ENCODE peak calls at places on chromosomes 16 and 17, in five cellular contexts. One of them, this sample, is unnamed.

GRCh38 chr17:5789443-5789842 is 205.1 kb upstream of the NLRP1 start:
- DNase-seq in sigmoid colon: no peak
- DNase-seq in stomach: no peak
- DNase-seq in suprapubic skin: peak; percentile 31
- DNase-seq in SK-N-SH: no peak
- DNase-seq in this sample: no peak

GRCh38 chr17:38750044-38750311 is 1.8 kb upstream of the PCGF2 start:
- DNase-seq in suprapubic skin: no peak
- DNase-seq in stomach: no peak
- DNase-seq in SK-N-SH: no peak
- DNase-seq in sigmoid colon: no peak
- DNase-seq in this sample: no peak

GRCh38 chr17:60102632-60103047 is 23.9 kb upstream of the HEATR6 start:
- DNase-seq in stomach: no peak
- DNase-seq in SK-N-SH: no peak
- DNase-seq in suprapubic skin: no peak
- DNase-seq in sigmoid colon: no peak
- DNase-seq in this sample: peak; percentile 37

GRCh38 chr17:1792495-1793446 is 30.9 kb downstream of the SERPINF1 start:
- DNase-seq in stomach: no peak
- DNase-seq in SK-N-SH: peak; percentile 77
- DNase-seq in suprapubic skin: no peak
- DNase-seq in sigmoid colon: no peak
- DNase-seq in this sample: no peak

GRCh38 chr16:67504190-67505021 is 21.1 kb upstream of the AGRP start:
- DNase-seq in suprapubic skin: no peak
- DNase-seq in sigmoid colon: peak; percentile 80
- DNase-seq in SK-N-SH: no peak
- DNase-seq in stomach: no peak
- DNase-seq in this sample: peak; percentile 68

GRCh38 chr17:45394913-45395568 is 37.6 kb downstream of the ARHGAP27 start:
- DNase-seq in suprapubic skin: peak; percentile 86
- DNase-seq in stomach: peak; percentile 63
- DNase-seq in SK-N-SH: peak; percentile 95
- DNase-seq in sigmoid colon: peak; percentile 83
- DNase-seq in this sample: peak; percentile 65

GRCh38 chr17:39229274-39229913 is 3.6 kb upstream of the STAC2 start:
- DNase-seq in sigmoid colon: no peak
- DNase-seq in SK-N-SH: no peak
- DNase-seq in suprapubic skin: no peak
- DNase-seq in stomach: no peak
- DNase-seq in this sample: no peak

GRCh38 chr16:66223176-66223780 is 143.2 kb upstream of the CDH5 start:
- DNase-seq in suprapubic skin: peak; percentile 65
- DNase-seq in SK-N-SH: no peak
- DNase-seq in stomach: no peak
- DNase-seq in sigmoid colon: peak; percentile 22
- DNase-seq in this sample: no peak

GRCh38 chr17:34980681-34981537 is 597 bp downstream of the LIG3 start:
- DNase-seq in SK-N-SH: peak; percentile 95
- DNase-seq in suprapubic skin: peak; percentile 89
- DNase-seq in stomach: peak; percentile 74
- DNase-seq in sigmoid colon: peak; percentile 91
- DNase-seq in this sample: peak; percentile 78

GRCh38 chr17:63399856-63400255 is 46.2 kb downstream of the CYB561 start:
- DNase-seq in suprapubic skin: peak; percentile 78
- DNase-seq in SK-N-SH: peak; percentile 54
- DNase-seq in sigmoid colon: peak; percentile 91
- DNase-seq in stomach: peak; percentile 40
- DNase-seq in this sample: peak; percentile 40

DNA sequence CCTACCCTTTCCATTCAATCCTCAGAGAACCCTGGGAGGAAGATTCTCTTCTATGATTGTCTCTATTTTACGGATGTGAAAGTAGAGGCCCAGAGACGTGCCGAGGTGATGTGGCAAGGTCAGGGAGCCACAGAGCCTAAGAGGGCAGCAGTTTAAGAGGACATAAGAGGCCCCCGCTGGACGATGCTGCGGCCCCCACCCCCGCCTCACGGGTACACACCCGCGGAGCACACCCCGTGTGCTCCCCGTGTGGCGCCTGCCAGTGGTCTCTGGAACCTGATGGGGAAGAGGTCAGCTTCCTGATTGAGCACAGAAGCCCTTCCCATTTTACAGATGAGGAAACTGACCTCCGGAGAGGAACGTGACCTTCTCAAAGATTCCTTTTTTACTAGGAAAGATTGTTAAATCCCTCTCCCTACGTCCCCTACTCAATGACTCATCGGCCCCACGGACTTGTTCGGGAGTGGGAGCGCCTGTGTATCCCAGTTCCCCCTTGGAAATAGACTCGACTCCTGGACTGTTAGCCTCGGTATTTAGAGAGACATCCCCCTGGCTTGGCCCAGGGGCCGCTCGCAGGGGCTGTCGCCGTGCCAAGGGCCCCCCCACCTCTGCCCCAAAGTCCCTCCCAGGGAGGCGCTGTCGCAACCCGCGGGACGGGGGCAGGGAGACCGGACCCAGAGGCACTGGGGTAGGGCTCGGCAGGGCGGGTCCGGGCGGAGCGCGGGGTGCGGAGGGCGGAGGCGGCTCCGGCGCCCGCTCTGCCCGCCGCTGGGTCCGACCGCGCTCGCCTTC is at the start of gene ABCC3:
- DNase-seq in SK-N-SH: peak; percentile 90
- DNase-seq in sigmoid colon: no peak
- DNase-seq in stomach: peak; percentile 75
- DNase-seq in suprapubic skin: no peak
- DNase-seq in this sample: peak; percentile 85
- TF ChIP-seq CTCF in SK-N-SH: no peak
- TF ChIP-seq CTCF in sigmoid colon: no peak
- TF ChIP-seq CTCF in stomach: no peak
- TF ChIP-seq CTCF in suprapubic skin: no peak
- TF ChIP-seq CTCF in this sample: no peak

DNA sequence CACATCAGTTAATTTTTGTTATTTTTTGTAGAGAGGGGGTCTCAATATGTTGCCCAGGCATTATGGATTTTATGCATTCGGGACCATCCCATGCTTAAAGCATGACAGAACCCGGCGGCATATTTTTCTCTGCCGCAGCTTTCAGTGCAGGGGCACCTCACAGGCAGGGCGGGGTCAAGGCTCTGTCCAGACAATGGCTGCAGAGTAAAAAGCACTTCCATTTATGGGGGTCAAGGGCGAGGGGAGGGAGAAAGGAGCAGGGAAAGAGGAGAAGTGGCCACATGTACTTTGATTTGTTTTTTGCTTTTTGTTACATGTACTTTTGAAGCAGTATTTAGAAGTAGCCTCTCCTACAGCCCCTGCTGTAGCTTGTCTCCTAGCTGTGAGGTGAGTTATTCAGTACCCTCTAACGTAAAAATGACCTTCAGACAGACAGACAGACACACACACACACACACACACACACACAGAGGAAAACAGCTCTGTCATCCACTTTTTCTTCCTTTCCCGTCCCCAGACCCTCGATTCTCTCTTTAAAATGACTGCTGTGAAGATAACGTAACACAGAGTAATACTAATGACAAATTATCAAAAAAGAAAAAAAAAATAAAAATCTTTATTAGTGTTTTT is 875 bp upstream of the SCPEP1 start:
- DNase-seq in suprapubic skin: no peak
- DNase-seq in stomach: no peak
- DNase-seq in sigmoid colon: no peak
- DNase-seq in SK-N-SH: no peak
- DNase-seq in this sample: no peak
- TF ChIP-seq POLR2AphosphoS5 in suprapubic skin: no peak
- TF ChIP-seq POLR2AphosphoS5 in stomach: no peak
- TF ChIP-seq POLR2AphosphoS5 in sigmoid colon: no peak
- TF ChIP-seq POLR2AphosphoS5 in SK-N-SH: no peak
- TF ChIP-seq POLR2AphosphoS5 in this sample: no peak

GRCh38 chr16:22300427-22301071 is 3.3 kb downstream of the POLR3E start:
- DNase-seq in stomach: peak; percentile 64
- DNase-seq in suprapubic skin: no peak
- DNase-seq in sigmoid colon: peak; percentile 76
- DNase-seq in SK-N-SH: peak; percentile 76
- DNase-seq in this sample: peak; percentile 66

GRCh38 chr16:22299036-22299435 is 1.8 kb downstream of the POLR3E start:
- DNase-seq in suprapubic skin: no peak
- DNase-seq in SK-N-SH: no peak
- DNase-seq in stomach: no peak
- DNase-seq in sigmoid colon: no peak
- DNase-seq in this sample: no peak

GRCh38 chr16:22296225-22297113 is 740 bp upstream of the POLR3E start:
- DNase-seq in suprapubic skin: no peak
- DNase-seq in sigmoid colon: peak; percentile 64
- DNase-seq in SK-N-SH: no peak
- DNase-seq in stomach: no peak
- DNase-seq in this sample: no peak

GRCh38 chr16:22297871-22298733 is 893 bp downstream of the POLR3E start:
- DNase-seq in suprapubic skin: no peak
- DNase-seq in sigmoid colon: peak; percentile 85
- DNase-seq in SK-N-SH: peak; percentile 79
- DNase-seq in stomach: peak; percentile 50
- DNase-seq in this sample: peak; percentile 64

GRCh38 chr16:22297114-22297870 is at the start of gene POLR3E:
- DNase-seq in SK-N-SH: peak; percentile 96
- DNase-seq in stomach: peak; percentile 100
- DNase-seq in suprapubic skin: peak; percentile 99
- DNase-seq in sigmoid colon: peak; percentile 99
- DNase-seq in this sample: peak; percentile 100
- TF ChIP-seq EP300 in SK-N-SH: peak; percentile 54
- TF ChIP-seq EP300 in stomach: no peak
- TF ChIP-seq EP300 in suprapubic skin: no peak
- TF ChIP-seq EP300 in sigmoid colon: peak; percentile 44
- TF ChIP-seq EP300 in this sample: no peak

GRCh38 chr16:76241735-76242134 is 35.5 kb upstream of the CNTNAP4 start:
- DNase-seq in suprapubic skin: no peak
- DNase-seq in stomach: no peak
- DNase-seq in SK-N-SH: no peak
- DNase-seq in sigmoid colon: no peak
- DNase-seq in this sample: no peak

GRCh38 chr16:76243620-76244019 is 33.6 kb upstream of the CNTNAP4 start:
- DNase-seq in sigmoid colon: no peak
- DNase-seq in suprapubic skin: no peak
- DNase-seq in stomach: no peak
- DNase-seq in SK-N-SH: no peak
- DNase-seq in this sample: no peak

GRCh38 chr16:76246587-76246986 is 30.6 kb upstream of the CNTNAP4 start:
- DNase-seq in suprapubic skin: no peak
- DNase-seq in SK-N-SH: no peak
- DNase-seq in sigmoid colon: no peak
- DNase-seq in stomach: no peak
- DNase-seq in this sample: no peak
- TF ChIP-seq CTCF in suprapubic skin: no peak
- TF ChIP-seq CTCF in SK-N-SH: no peak
- TF ChIP-seq CTCF in sigmoid colon: no peak
- TF ChIP-seq CTCF in stomach: no peak
- TF ChIP-seq CTCF in this sample: no peak

GRCh38 chr17:72351884-72352346 is 231.1 kb downstream of the SOX9 start:
- DNase-seq in suprapubic skin: no peak
- DNase-seq in SK-N-SH: peak; percentile 50
- DNase-seq in sigmoid colon: no peak
- DNase-seq in stomach: no peak
- DNase-seq in this sample: no peak
- TF ChIP-seq POLR2AphosphoS5 in suprapubic skin: no peak
- TF ChIP-seq POLR2AphosphoS5 in SK-N-SH: no peak
- TF ChIP-seq POLR2AphosphoS5 in sigmoid colon: no peak
- TF ChIP-seq POLR2AphosphoS5 in stomach: no peak
- TF ChIP-seq POLR2AphosphoS5 in this sample: no peak

GRCh38 chr17:17732444-17732843 is 51.2 kb downstream of the RAI1 start:
- DNase-seq in SK-N-SH: no peak
- DNase-seq in sigmoid colon: no peak
- DNase-seq in stomach: no peak
- DNase-seq in suprapubic skin: no peak
- DNase-seq in this sample: no peak

GRCh38 chr17:17730250-17730935 is 49.1 kb downstream of the RAI1 start:
- DNase-seq in sigmoid colon: no peak
- DNase-seq in stomach: no peak
- DNase-seq in SK-N-SH: no peak
- DNase-seq in suprapubic skin: no peak
- DNase-seq in this sample: no peak

GRCh38 chr17:17727111-17727659 is 45.9 kb downstream of the RAI1 start:
- DNase-seq in sigmoid colon: no peak
- DNase-seq in SK-N-SH: no peak
- DNase-seq in suprapubic skin: no peak
- DNase-seq in stomach: no peak
- DNase-seq in this sample: no peak

GRCh38 chr17:17728550-17729251 is 47.4 kb downstream of the RAI1 start:
- DNase-seq in sigmoid colon: no peak
- DNase-seq in suprapubic skin: no peak
- DNase-seq in stomach: peak; percentile 74
- DNase-seq in SK-N-SH: no peak
- DNase-seq in this sample: peak; percentile 45

GRCh38 chr17:17729620-17730249 is 48.5 kb downstream of the RAI1 start:
- DNase-seq in suprapubic skin: no peak
- DNase-seq in stomach: peak; percentile 53
- DNase-seq in sigmoid colon: no peak
- DNase-seq in SK-N-SH: peak; percentile 73
- DNase-seq in this sample: peak; percentile 64
- TF ChIP-seq EP300 in suprapubic skin: no peak
- TF ChIP-seq EP300 in stomach: no peak
- TF ChIP-seq EP300 in sigmoid colon: no peak
- TF ChIP-seq EP300 in SK-N-SH: no peak
- TF ChIP-seq EP300 in this sample: no peak